ENCODE peak calls at places on chromosomes 4 and X, in nine cellular contexts. One of them, this sample, is unnamed.

GRCh38 chrX:140500427-140500826 is 4.4 kb downstream of the SOX3 start:
- DNase-seq in GM13977: no peak
- DNase-seq in stomach: no peak
- DNase-seq in heart right ventricle: no peak
- DNase-seq in B cell: no peak
- DNase-seq in colonic mucosa: no peak
- DNase-seq in GM12865: no peak
- DNase-seq in brain microvascular endothelial cell: no peak
- DNase-seq in glutamatergic neuron: no peak
- DNase-seq in this sample: no peak

GRCh38 chrX:50812995-50813842 is 775 bp downstream of the SHROOM4 start:
- DNase-seq in GM13977: no peak
- DNase-seq in stomach: peak; percentile 27
- DNase-seq in glutamatergic neuron: peak; percentile 28
- DNase-seq in brain microvascular endothelial cell: peak; percentile 12
- DNase-seq in GM12865: peak; percentile 8
- DNase-seq in B cell: peak; percentile 21
- DNase-seq in heart right ventricle: peak; percentile 45
- DNase-seq in colonic mucosa: peak; percentile 27
- DNase-seq in this sample: peak; percentile 57

GRCh38 chrX:45479196-45479834 is 278.6 kb upstream of the DIPK2B start:
- DNase-seq in brain microvascular endothelial cell: peak; percentile 75
- DNase-seq in GM12865: no peak
- DNase-seq in GM13977: no peak
- DNase-seq in stomach: no peak
- DNase-seq in colonic mucosa: no peak
- DNase-seq in heart right ventricle: no peak
- DNase-seq in B cell: no peak
- DNase-seq in glutamatergic neuron: no peak
- DNase-seq in this sample: peak; percentile 71

GRCh38 chr4:108484187-108484586 is 136.2 kb upstream of the RPL34 start:
- DNase-seq in stomach: no peak
- DNase-seq in B cell: no peak
- DNase-seq in GM12865: peak; percentile 15
- DNase-seq in brain microvascular endothelial cell: no peak
- DNase-seq in heart right ventricle: no peak
- DNase-seq in glutamatergic neuron: no peak
- DNase-seq in GM13977: no peak
- DNase-seq in colonic mucosa: no peak
- DNase-seq in this sample: no peak

GRCh38 chrX:111181883-111182400 is 86.0 kb downstream of the PAK3 start:
- DNase-seq in GM12865: no peak
- DNase-seq in GM13977: no peak
- DNase-seq in glutamatergic neuron: peak; percentile 11
- DNase-seq in heart right ventricle: no peak
- DNase-seq in colonic mucosa: no peak
- DNase-seq in stomach: no peak
- DNase-seq in brain microvascular endothelial cell: no peak
- DNase-seq in B cell: no peak
- DNase-seq in this sample: no peak

GRCh38 chrX:57906790-57907189 is 3.5 kb downstream of the ZXDA start:
- DNase-seq in GM12865: no peak
- DNase-seq in brain microvascular endothelial cell: peak; percentile 21
- DNase-seq in heart right ventricle: no peak
- DNase-seq in stomach: no peak
- DNase-seq in GM13977: no peak
- DNase-seq in B cell: no peak
- DNase-seq in glutamatergic neuron: no peak
- DNase-seq in colonic mucosa: no peak
- DNase-seq in this sample: peak; percentile 71

GRCh38 chr4:41525129-41525528 is 12.8 kb upstream of the LIMCH1 start:
- DNase-seq in GM13977: no peak
- DNase-seq in heart right ventricle: no peak
- DNase-seq in glutamatergic neuron: no peak
- DNase-seq in GM12865: no peak
- DNase-seq in brain microvascular endothelial cell: peak; percentile 81
- DNase-seq in colonic mucosa: no peak
- DNase-seq in B cell: no peak
- DNase-seq in stomach: no peak
- DNase-seq in this sample: peak; percentile 96

GRCh38 chr4:178086324-178086723 is 644.1 kb upstream of the AGA start:
- DNase-seq in B cell: no peak
- DNase-seq in GM12865: no peak
- DNase-seq in colonic mucosa: no peak
- DNase-seq in brain microvascular endothelial cell: no peak
- DNase-seq in glutamatergic neuron: no peak
- DNase-seq in GM13977: no peak
- DNase-seq in heart right ventricle: no peak
- DNase-seq in stomach: no peak
- DNase-seq in this sample: no peak

GRCh38 chr4:112975567-112976355 is 73.7 kb upstream of the ANK2 start:
- DNase-seq in GM13977: no peak
- DNase-seq in B cell: no peak
- DNase-seq in stomach: no peak
- DNase-seq in heart right ventricle: no peak
- DNase-seq in colonic mucosa: no peak
- DNase-seq in GM12865: no peak
- DNase-seq in brain microvascular endothelial cell: no peak
- DNase-seq in glutamatergic neuron: no peak
- DNase-seq in this sample: no peak

GRCh38 chr4:121164291-121164690 is at the start of gene TNIP3:
- DNase-seq in B cell: no peak
- DNase-seq in GM12865: no peak
- DNase-seq in GM13977: no peak
- DNase-seq in colonic mucosa: peak; percentile 33
- DNase-seq in stomach: no peak
- DNase-seq in heart right ventricle: no peak
- DNase-seq in brain microvascular endothelial cell: peak; percentile 55
- DNase-seq in glutamatergic neuron: no peak
- DNase-seq in this sample: peak; percentile 79

GRCh38 chr4:101604976-101605375 is 185.6 kb upstream of the BANK1 start:
- DNase-seq in stomach: no peak
- DNase-seq in GM13977: no peak
- DNase-seq in heart right ventricle: no peak
- DNase-seq in GM12865: no peak
- DNase-seq in brain microvascular endothelial cell: no peak
- DNase-seq in B cell: no peak
- DNase-seq in glutamatergic neuron: no peak
- DNase-seq in colonic mucosa: no peak
- DNase-seq in this sample: no peak

GRCh38 chr4:9804918-9805317 is 23.5 kb downstream of the DRD5 start:
- DNase-seq in brain microvascular endothelial cell: no peak
- DNase-seq in heart right ventricle: no peak
- DNase-seq in GM12865: no peak
- DNase-seq in GM13977: no peak
- DNase-seq in glutamatergic neuron: no peak
- DNase-seq in B cell: no peak
- DNase-seq in colonic mucosa: no peak
- DNase-seq in stomach: no peak
- DNase-seq in this sample: no peak

GRCh38 chrX:107674480-107675364 is 46.4 kb downstream of the PRPS1 start:
- DNase-seq in heart right ventricle: peak; percentile 42
- DNase-seq in brain microvascular endothelial cell: peak; percentile 79
- DNase-seq in colonic mucosa: peak; percentile 66
- DNase-seq in B cell: peak; percentile 65
- DNase-seq in stomach: peak; percentile 58
- DNase-seq in glutamatergic neuron: peak; percentile 23
- DNase-seq in GM12865: peak; percentile 28
- DNase-seq in GM13977: no peak
- DNase-seq in this sample: no peak

GRCh38 chrX:119512145-119512800 is 44.0 kb downstream of the SLC25A5 start:
- DNase-seq in B cell: peak; percentile 38
- DNase-seq in heart right ventricle: peak; percentile 23
- DNase-seq in GM12865: peak; percentile 60
- DNase-seq in GM13977: peak; percentile 60
- DNase-seq in glutamatergic neuron: peak; percentile 65
- DNase-seq in brain microvascular endothelial cell: peak; percentile 46
- DNase-seq in stomach: peak; percentile 71
- DNase-seq in colonic mucosa: peak; percentile 71
- DNase-seq in this sample: peak; percentile 55
- TF ChIP-seq CTCF in B cell: no peak
- TF ChIP-seq CTCF in heart right ventricle: peak; percentile 62
- TF ChIP-seq CTCF in GM12865: peak; percentile 53
- TF ChIP-seq CTCF in GM13977: peak; percentile 58
- TF ChIP-seq CTCF in glutamatergic neuron: peak; percentile 37
- TF ChIP-seq CTCF in brain microvascular endothelial cell: peak; percentile 74
- TF ChIP-seq CTCF in stomach: peak; percentile 56
- TF ChIP-seq CTCF in colonic mucosa: peak; percentile 53
- TF ChIP-seq CTCF in this sample: peak; percentile 64

DNA sequence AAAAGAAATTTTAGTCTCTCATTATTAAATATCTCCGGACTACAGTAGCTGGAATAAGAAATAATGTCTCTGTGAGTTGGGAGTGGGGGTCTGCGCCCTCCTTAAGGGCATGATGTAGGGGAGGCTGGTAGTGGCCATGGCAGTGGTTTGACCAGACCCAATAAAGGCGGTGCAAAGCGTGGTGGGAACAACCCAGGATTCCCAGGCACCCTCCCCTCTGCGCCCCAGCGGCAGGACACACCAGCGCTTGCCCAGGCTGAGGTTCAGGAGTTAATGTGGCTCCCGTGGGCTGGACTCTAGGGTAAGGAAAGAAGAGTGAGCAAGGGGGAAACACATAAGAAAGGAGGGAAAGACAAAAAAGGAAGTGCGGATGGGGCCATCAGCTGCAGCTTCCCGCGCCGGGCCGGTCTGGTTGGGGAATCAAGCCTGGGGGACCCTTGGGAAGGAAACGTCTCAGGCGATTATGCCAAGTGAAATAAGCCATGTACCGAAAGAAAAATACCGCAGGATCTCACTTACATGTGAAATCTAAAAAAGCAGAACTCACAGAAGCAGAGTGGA is 157.5 kb upstream of the SMIM31 start:
- DNase-seq in GM12865: peak; percentile 21
- DNase-seq in brain microvascular endothelial cell: no peak
- DNase-seq in glutamatergic neuron: no peak
- DNase-seq in B cell: no peak
- DNase-seq in heart right ventricle: no peak
- DNase-seq in stomach: no peak
- DNase-seq in GM13977: no peak
- DNase-seq in colonic mucosa: no peak
- DNase-seq in this sample: no peak
- TF ChIP-seq CTCF in GM12865: no peak
- TF ChIP-seq CTCF in brain microvascular endothelial cell: no peak
- TF ChIP-seq CTCF in glutamatergic neuron: no peak
- TF ChIP-seq CTCF in B cell: no peak
- TF ChIP-seq CTCF in heart right ventricle: no peak
- TF ChIP-seq CTCF in stomach: no peak
- TF ChIP-seq CTCF in GM13977: no peak
- TF ChIP-seq CTCF in colonic mucosa: no peak
- TF ChIP-seq CTCF in this sample: no peak

DNA sequence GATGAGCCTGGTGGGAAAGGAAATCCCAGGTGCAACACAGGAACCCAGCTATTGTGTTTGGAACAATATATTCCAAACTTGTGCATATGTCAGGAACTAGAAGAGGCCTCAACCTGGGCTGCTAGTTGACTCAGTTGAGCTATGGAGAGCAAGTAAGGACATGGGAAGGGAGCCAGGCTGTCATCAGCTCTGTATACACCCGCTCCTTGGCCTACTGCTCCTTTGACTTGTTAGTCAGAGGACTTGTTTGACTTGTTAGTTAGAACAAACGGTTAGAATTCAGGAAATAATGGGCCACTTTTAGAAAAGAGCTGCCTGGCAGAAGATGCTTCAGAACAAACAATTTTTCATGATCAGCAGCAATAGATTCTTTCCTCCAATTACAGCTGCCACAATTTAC is 76.4 kb downstream of the CBLL2 start:
- DNase-seq in stomach: no peak
- DNase-seq in B cell: no peak
- DNase-seq in glutamatergic neuron: no peak
- DNase-seq in colonic mucosa: no peak
- DNase-seq in heart right ventricle: no peak
- DNase-seq in brain microvascular endothelial cell: no peak
- DNase-seq in GM13977: no peak
- DNase-seq in GM12865: no peak
- DNase-seq in this sample: no peak
- TF ChIP-seq CTCF in stomach: no peak
- TF ChIP-seq CTCF in B cell: no peak
- TF ChIP-seq CTCF in glutamatergic neuron: no peak
- TF ChIP-seq CTCF in colonic mucosa: no peak
- TF ChIP-seq CTCF in heart right ventricle: no peak
- TF ChIP-seq CTCF in brain microvascular endothelial cell: no peak
- TF ChIP-seq CTCF in GM13977: no peak
- TF ChIP-seq CTCF in GM12865: no peak
- TF ChIP-seq CTCF in this sample: no peak

GRCh38 chrX:116436358-116436816 is at the start of gene SLC6A14:
- DNase-seq in stomach: peak; percentile 40
- DNase-seq in brain microvascular endothelial cell: no peak
- DNase-seq in B cell: no peak
- DNase-seq in heart right ventricle: no peak
- DNase-seq in glutamatergic neuron: no peak
- DNase-seq in GM12865: no peak
- DNase-seq in colonic mucosa: peak; percentile 25
- DNase-seq in GM13977: no peak
- DNase-seq in this sample: no peak

DNA sequence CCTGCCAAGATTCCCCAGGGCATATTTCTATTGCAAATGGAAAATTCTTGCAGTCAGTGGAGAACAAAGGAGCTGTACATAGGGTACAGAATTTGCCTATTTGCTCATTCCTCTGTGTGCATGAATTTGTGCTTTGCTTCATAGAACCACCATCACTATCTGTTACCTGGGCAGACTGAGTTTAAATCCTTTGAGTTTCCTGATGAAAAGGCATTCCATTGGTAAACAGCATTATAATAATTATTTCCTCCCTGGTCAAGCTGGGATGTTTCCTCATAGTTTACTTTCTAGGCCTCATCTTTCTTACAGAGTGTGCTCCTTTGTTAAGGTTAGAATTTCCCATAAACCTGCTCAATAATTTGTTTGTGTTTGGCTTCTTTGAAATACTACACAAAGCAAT is 809 bp upstream of the SLC6A14 start:
- DNase-seq in B cell: no peak
- DNase-seq in glutamatergic neuron: no peak
- DNase-seq in GM13977: no peak
- DNase-seq in GM12865: no peak
- DNase-seq in stomach: no peak
- DNase-seq in brain microvascular endothelial cell: no peak
- DNase-seq in heart right ventricle: no peak
- DNase-seq in colonic mucosa: no peak
- DNase-seq in this sample: no peak
- TF ChIP-seq CTCF in B cell: no peak
- TF ChIP-seq CTCF in glutamatergic neuron: no peak
- TF ChIP-seq CTCF in GM13977: no peak
- TF ChIP-seq CTCF in GM12865: no peak
- TF ChIP-seq CTCF in stomach: no peak
- TF ChIP-seq CTCF in brain microvascular endothelial cell: no peak
- TF ChIP-seq CTCF in heart right ventricle: no peak
- TF ChIP-seq CTCF in colonic mucosa: no peak
- TF ChIP-seq CTCF in this sample: no peak

DNA sequence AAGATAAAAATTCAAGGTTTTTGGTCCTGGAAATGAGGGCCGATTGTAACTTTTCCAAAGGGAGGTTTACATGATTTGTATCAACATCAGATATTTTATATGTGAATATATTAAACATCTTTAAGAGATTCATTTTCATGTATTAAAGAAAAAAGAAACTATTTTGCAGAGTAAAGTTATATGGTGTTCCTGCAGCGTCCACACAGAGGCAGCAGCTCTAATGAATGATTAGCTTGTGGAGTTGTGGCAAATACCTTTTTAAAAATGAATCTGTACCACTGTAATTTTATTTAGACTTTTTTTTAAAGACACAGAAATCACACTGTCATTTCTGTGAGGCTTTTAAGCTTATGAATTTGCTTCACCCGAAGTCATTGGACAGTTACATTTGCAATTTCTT is 25.6 kb upstream of the FHDC1 start:
- DNase-seq in B cell: no peak
- DNase-seq in brain microvascular endothelial cell: no peak
- DNase-seq in GM13977: no peak
- DNase-seq in GM12865: no peak
- DNase-seq in stomach: no peak
- DNase-seq in colonic mucosa: no peak
- DNase-seq in glutamatergic neuron: no peak
- DNase-seq in heart right ventricle: no peak
- DNase-seq in this sample: no peak
- TF ChIP-seq CTCF in B cell: no peak
- TF ChIP-seq CTCF in brain microvascular endothelial cell: peak; percentile 27
- TF ChIP-seq CTCF in GM13977: no peak
- TF ChIP-seq CTCF in GM12865: no peak
- TF ChIP-seq CTCF in stomach: no peak
- TF ChIP-seq CTCF in colonic mucosa: no peak
- TF ChIP-seq CTCF in glutamatergic neuron: no peak
- TF ChIP-seq CTCF in heart right ventricle: no peak
- TF ChIP-seq CTCF in this sample: no peak

This sample was measured in endothelial cell of umbilical vein.